ENCODE peak calls at places on chromosomes 6 and 20, in five cellular contexts. E is OCI-LY7, D is heart right ventricle, S is NCI-H226, Z is mucosa of descending colon. V is an unnamed sample.

GRCh38 chr6:108655840-108656650 is 95.3 kb downstream of the FOXO3 start:
- DNase-seq in S (no peak), Z (no peak), E (no peak), D (no peak), V (no peak)

GRCh38 chr6:2744206-2744771 is 6.4 kb downstream of the MYLK4 start:
- DNase-seq in D (peak; percentile 77), Z (no peak), S (no peak), E (no peak), V (no peak)

GRCh38 chr6:15331143-15331542 is 85.3 kb downstream of the JARID2 start:
- DNase-seq in D (no peak), Z (no peak), S (no peak), E (no peak), V (no peak)

GRCh38 chr6:35197196-35197595 is 16.6 kb upstream of the SCUBE3 start:
- DNase-seq in S (no peak), D (no peak), Z (no peak), E (no peak), V (no peak)

GRCh38 chr20:60058869-60059268 is 100.6 kb downstream of the CDH26 start:
- DNase-seq in Z (no peak), D (no peak), S (no peak), E (no peak), V (no peak)

GRCh38 chr6:7171733-7172132 is 64.0 kb downstream of the RREB1 start:
- DNase-seq in D (no peak), E (no peak), S (no peak), Z (no peak), V (no peak)

GRCh38 chr20:20095114-20095872 is 43.0 kb downstream of the CFAP61 start:
- DNase-seq in S (no peak), Z (no peak), D (no peak), E (no peak), V (no peak)

GRCh38 chr6:168165373-168165772 is 86.4 kb upstream of the FRMD1 start:
- DNase-seq in S (no peak), E (no peak), Z (no peak), D (no peak), V (no peak)

GRCh38 chr20:41392871-41393704 is 26.5 kb upstream of the EMILIN3 start:
- DNase-seq in D (peak; percentile 74), E (no peak), S (no peak), Z (no peak), V (no peak)

GRCh38 chr20:3181270-3181669 is 7.9 kb upstream of the LZTS3 start:
- DNase-seq in Z (no peak), D (no peak), S (no peak), E (no peak), V (no peak)

GRCh38 chr6:52231411-52232127 is 12.7 kb downstream of the IL17F start:
- DNase-seq in E (no peak), D (no peak), S (no peak), Z (no peak), V (no peak)

V was measured in left colon.